ENCODE peak calls at places on chromosomes 13 and 19, in ten cellular contexts. One of them, this sample, is unnamed.

GRCh38 chr13:66859934-66860867 is 369.9 kb downstream of the PCDH9 start:
- DNase-seq in IMR-90: peak; percentile 2
- DNase-seq in activated CD4-positive, alpha-beta T cell treated with anti-CD3 and anti-CD28 coated beads for 24 hours: no peak
- DNase-seq in left colon: no peak
- DNase-seq in colonic mucosa: no peak
- DNase-seq in body of pancreas: no peak
- DNase-seq in transverse colon: no peak
- DNase-seq in activated CD8-positive, alpha-beta memory T cell treated with anti-CD3 and anti-CD28 coated beads, Interleukin-2, amount 10 ng/mL, durations not matched to agents 7 days and 5 days: no peak
- DNase-seq in lower leg skin: no peak
- DNase-seq in kidney: no peak
- DNase-seq in this sample: no peak

GRCh38 chr13:75404721-75405120 is 77.2 kb downstream of the TBC1D4 start:
- DNase-seq in body of pancreas: no peak
- DNase-seq in activated CD4-positive, alpha-beta T cell treated with anti-CD3 and anti-CD28 coated beads for 24 hours: no peak
- DNase-seq in activated CD8-positive, alpha-beta memory T cell treated with anti-CD3 and anti-CD28 coated beads, Interleukin-2, amount 10 ng/mL, durations not matched to agents 7 days and 5 days: no peak
- DNase-seq in lower leg skin: no peak
- DNase-seq in colonic mucosa: no peak
- DNase-seq in kidney: no peak
- DNase-seq in transverse colon: no peak
- DNase-seq in IMR-90: no peak
- DNase-seq in left colon: no peak
- DNase-seq in this sample: no peak

GRCh38 chr13:27130223-27131015 is 41.2 kb downstream of the USP12 start:
- DNase-seq in kidney: no peak
- DNase-seq in activated CD8-positive, alpha-beta memory T cell treated with anti-CD3 and anti-CD28 coated beads, Interleukin-2, amount 10 ng/mL, durations not matched to agents 7 days and 5 days: no peak
- DNase-seq in IMR-90: peak; percentile 76
- DNase-seq in left colon: no peak
- DNase-seq in lower leg skin: no peak
- DNase-seq in activated CD4-positive, alpha-beta T cell treated with anti-CD3 and anti-CD28 coated beads for 24 hours: no peak
- DNase-seq in transverse colon: no peak
- DNase-seq in colonic mucosa: no peak
- DNase-seq in body of pancreas: no peak
- DNase-seq in this sample: peak; percentile 60

GRCh38 chr13:98172570-98173405 is 4.3 kb downstream of the RNF113B start:
- DNase-seq in lower leg skin: no peak
- DNase-seq in colonic mucosa: no peak
- DNase-seq in body of pancreas: no peak
- DNase-seq in kidney: no peak
- DNase-seq in transverse colon: no peak
- DNase-seq in activated CD4-positive, alpha-beta T cell treated with anti-CD3 and anti-CD28 coated beads for 24 hours: no peak
- DNase-seq in left colon: no peak
- DNase-seq in activated CD8-positive, alpha-beta memory T cell treated with anti-CD3 and anti-CD28 coated beads, Interleukin-2, amount 10 ng/mL, durations not matched to agents 7 days and 5 days: no peak
- DNase-seq in IMR-90: peak; percentile 45
- DNase-seq in this sample: no peak

GRCh38 chr13:83274679-83275078 is 607.6 kb downstream of the SLITRK1 start:
- DNase-seq in lower leg skin: no peak
- DNase-seq in body of pancreas: no peak
- DNase-seq in activated CD8-positive, alpha-beta memory T cell treated with anti-CD3 and anti-CD28 coated beads, Interleukin-2, amount 10 ng/mL, durations not matched to agents 7 days and 5 days: no peak
- DNase-seq in activated CD4-positive, alpha-beta T cell treated with anti-CD3 and anti-CD28 coated beads for 24 hours: no peak
- DNase-seq in colonic mucosa: no peak
- DNase-seq in transverse colon: no peak
- DNase-seq in left colon: no peak
- DNase-seq in kidney: no peak
- DNase-seq in IMR-90: no peak
- DNase-seq in this sample: no peak

GRCh38 chr13:60617863-60618733 is 221.1 kb downstream of the TDRD3 start:
- DNase-seq in colonic mucosa: no peak
- DNase-seq in activated CD4-positive, alpha-beta T cell treated with anti-CD3 and anti-CD28 coated beads for 24 hours: no peak
- DNase-seq in transverse colon: no peak
- DNase-seq in lower leg skin: no peak
- DNase-seq in activated CD8-positive, alpha-beta memory T cell treated with anti-CD3 and anti-CD28 coated beads, Interleukin-2, amount 10 ng/mL, durations not matched to agents 7 days and 5 days: no peak
- DNase-seq in body of pancreas: no peak
- DNase-seq in kidney: no peak
- DNase-seq in IMR-90: peak; percentile 36
- DNase-seq in left colon: no peak
- DNase-seq in this sample: peak; percentile 20

GRCh38 chr13:71621152-71622124 is 245.6 kb downstream of the DACH1 start:
- DNase-seq in activated CD8-positive, alpha-beta memory T cell treated with anti-CD3 and anti-CD28 coated beads, Interleukin-2, amount 10 ng/mL, durations not matched to agents 7 days and 5 days: no peak
- DNase-seq in kidney: no peak
- DNase-seq in body of pancreas: no peak
- DNase-seq in transverse colon: no peak
- DNase-seq in lower leg skin: no peak
- DNase-seq in colonic mucosa: no peak
- DNase-seq in IMR-90: no peak
- DNase-seq in activated CD4-positive, alpha-beta T cell treated with anti-CD3 and anti-CD28 coated beads for 24 hours: no peak
- DNase-seq in left colon: no peak
- DNase-seq in this sample: no peak

GRCh38 chr19:48779636-48780035 is 24.3 kb downstream of the FGF21 start:
- DNase-seq in lower leg skin: no peak
- DNase-seq in activated CD4-positive, alpha-beta T cell treated with anti-CD3 and anti-CD28 coated beads for 24 hours: no peak
- DNase-seq in IMR-90: no peak
- DNase-seq in left colon: no peak
- DNase-seq in kidney: no peak
- DNase-seq in activated CD8-positive, alpha-beta memory T cell treated with anti-CD3 and anti-CD28 coated beads, Interleukin-2, amount 10 ng/mL, durations not matched to agents 7 days and 5 days: no peak
- DNase-seq in colonic mucosa: no peak
- DNase-seq in body of pancreas: no peak
- DNase-seq in transverse colon: no peak
- DNase-seq in this sample: no peak

GRCh38 chr19:16888629-16889371 is at the start of gene F2RL3:
- DNase-seq in body of pancreas: no peak
- DNase-seq in kidney: peak; percentile 85
- DNase-seq in activated CD8-positive, alpha-beta memory T cell treated with anti-CD3 and anti-CD28 coated beads, Interleukin-2, amount 10 ng/mL, durations not matched to agents 7 days and 5 days: peak; percentile 70
- DNase-seq in transverse colon: peak; percentile 70
- DNase-seq in IMR-90: peak; percentile 22
- DNase-seq in lower leg skin: peak; percentile 38
- DNase-seq in colonic mucosa: peak; percentile 56
- DNase-seq in left colon: peak; percentile 74
- DNase-seq in activated CD4-positive, alpha-beta T cell treated with anti-CD3 and anti-CD28 coated beads for 24 hours: no peak
- DNase-seq in this sample: peak; percentile 96

GRCh38 chr19:52492201-52492960 is 35.1 kb upstream of the ZNF808 start:
- DNase-seq in body of pancreas: no peak
- DNase-seq in left colon: no peak
- DNase-seq in IMR-90: no peak
- DNase-seq in colonic mucosa: no peak
- DNase-seq in kidney: peak; percentile 54
- DNase-seq in lower leg skin: no peak
- DNase-seq in transverse colon: no peak
- DNase-seq in activated CD4-positive, alpha-beta T cell treated with anti-CD3 and anti-CD28 coated beads for 24 hours: no peak
- DNase-seq in activated CD8-positive, alpha-beta memory T cell treated with anti-CD3 and anti-CD28 coated beads, Interleukin-2, amount 10 ng/mL, durations not matched to agents 7 days and 5 days: peak; percentile 43
- DNase-seq in this sample: no peak